ENCODE peak calls at places on chromosomes 5 and 9, in nine cellular contexts. W is endothelial cell of umbilical vein, J is A549, P is foreskin fibroblast, A is activated B cell treated with CpG ODN at 0.5 μM for 24 hours, R is upper lobe of right lung, C is coronary artery, Z is uterus, T is transverse colon. B is an unnamed sample.

GRCh38 chr5:149141224-149141956 is at the start of gene ABLIM3:
- DNase-seq in W (peak), J (peak), P (peak), A (peak), R (peak), C (peak), Z (peak), T (peak), B (peak)

GRCh38 chr9:27162045-27162444 is 53.0 kb downstream of the TEK start:
- DNase-seq in W (peak), J (no peak), P (no peak), A (no peak), R (no peak), C (no peak), Z (no peak), T (no peak), B (peak)

GRCh38 chr5:39794511-39794910 is 369.7 kb upstream of the DAB2 start:
- DNase-seq in W (peak), J (no peak), P (peak), A (no peak), R (no peak), C (no peak), Z (no peak), T (no peak), B (peak)

GRCh38 chr5:10253390-10253789 is 3.3 kb downstream of the CCT5 start:
- DNase-seq in W (no peak), J (no peak), P (no peak), A (no peak), R (no peak), C (no peak), Z (no peak), T (no peak), B (no peak)

GRCh38 chr9:134025606-134026541 is 593 bp downstream of the BRD3OS start:
- DNase-seq in W (peak), J (peak), P (peak), A (peak), R (peak), C (peak), Z (peak), T (peak), B (peak)

GRCh38 chr5:4199036-4199435 is 603.4 kb downstream of the IRX1 start:
- DNase-seq in W (no peak), J (no peak), P (no peak), A (no peak), R (no peak), C (no peak), Z (no peak), T (no peak), B (no peak)

GRCh38 chr5:163397368-163397767 is 40.0 kb upstream of the CCNG1 start:
- DNase-seq in W (no peak), J (no peak), P (no peak), A (no peak), R (no peak), C (no peak), Z (no peak), T (no peak), B (no peak)

GRCh38 chr5:6604946-6605345 is 27.9 kb downstream of the NSUN2 start:
- DNase-seq in W (no peak), J (no peak), P (no peak), A (no peak), R (no peak), C (no peak), Z (no peak), T (no peak), B (no peak)

GRCh38 chr5:69035665-69036064 is 58.1 kb upstream of the SLC30A5 start:
- DNase-seq in W (no peak), J (no peak), P (peak), A (no peak), R (no peak), C (no peak), Z (no peak), T (no peak), B (peak)

GRCh38 chr5:114361724-114362196 is at the start of gene KCNN2:
- DNase-seq in W (peak), J (peak), P (peak), A (no peak), R (peak), C (no peak), Z (peak), T (peak), B (peak)

GRCh38 chr5:114360816-114361723 is 800 bp upstream of the KCNN2 start:
- DNase-seq in W (no peak), J (peak), P (peak), A (no peak), R (peak), C (no peak), Z (peak), T (no peak), B (peak)

GRCh38 chr5:114360362-114360761 is 1.5 kb upstream of the KCNN2 start:
- DNase-seq in W (no peak), J (no peak), P (no peak), A (no peak), R (no peak), C (no peak), Z (no peak), T (no peak), B (no peak)

GRCh38 chr5:114355086-114355830 is 6.6 kb upstream of the KCNN2 start:
- DNase-seq in W (no peak), J (no peak), P (no peak), A (no peak), R (no peak), C (no peak), Z (no peak), T (no peak), B (no peak)

GRCh38 chr5:114358329-114358728 is 3.5 kb upstream of the KCNN2 start:
- DNase-seq in W (peak), J (no peak), P (peak), A (no peak), R (no peak), C (no peak), Z (no peak), T (no peak), B (no peak)
- TF ChIP-seq CTCF in W (peak), J (no peak), P (no peak), A (no peak), R (no peak), C (no peak), Z (no peak), T (no peak), B (peak)

GRCh38 chr5:78062645-78063044 is 231.9 kb downstream of the AP3B1 start:
- DNase-seq in W (no peak), J (no peak), P (no peak), A (no peak), R (no peak), C (no peak), Z (no peak), T (no peak), B (no peak)

GRCh38 chr5:78060421-78060820 is 234.1 kb downstream of the AP3B1 start:
- DNase-seq in W (peak), J (no peak), P (no peak), A (no peak), R (no peak), C (no peak), Z (no peak), T (no peak), B (peak)

GRCh38 chr5:78063495-78063894 is 231.0 kb downstream of the AP3B1 start:
- DNase-seq in W (no peak), J (no peak), P (no peak), A (no peak), R (no peak), C (no peak), Z (no peak), T (no peak), B (no peak)

GRCh38 chr5:78065073-78065472 is 229.4 kb downstream of the AP3B1 start:
- DNase-seq in W (no peak), J (no peak), P (no peak), A (no peak), R (no peak), C (no peak), Z (no peak), T (no peak), B (no peak)

DNA sequence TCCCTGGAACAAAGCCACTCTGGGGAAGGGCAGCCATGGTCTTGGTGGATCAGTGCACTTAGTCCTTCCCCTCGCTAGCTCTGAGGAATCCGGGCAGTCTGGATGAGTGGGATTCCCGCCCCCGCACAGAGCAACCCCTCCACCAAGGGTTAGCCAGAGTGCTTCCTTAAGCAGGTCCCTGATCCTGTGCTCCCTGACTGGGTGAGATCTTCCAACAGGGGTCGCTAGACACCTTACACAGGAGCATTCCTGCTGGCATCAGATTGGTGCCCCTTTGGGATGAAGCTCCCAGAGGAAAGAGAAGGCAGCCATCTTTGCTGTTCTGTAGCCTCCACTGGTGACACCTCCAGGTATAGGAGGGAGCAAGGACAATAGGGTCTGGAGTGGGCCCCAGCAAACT is 228.8 kb downstream of the AP3B1 start:
- DNase-seq in W (no peak), J (no peak), P (no peak), A (no peak), R (no peak), C (no peak), Z (no peak), T (no peak), B (no peak)
- TF ChIP-seq CTCF in W (no peak), J (no peak), P (no peak), A (no peak), R (no peak), C (no peak), Z (no peak), T (no peak), B (no peak)

GRCh38 chr9:136322756-136323330 is 4.5 kb upstream of the GPSM1 start:
- DNase-seq in W (no peak), J (no peak), P (no peak), A (no peak), R (no peak), C (no peak), Z (no peak), T (no peak), B (no peak)
- TF ChIP-seq CTCF in W (no peak), J (no peak), P (no peak), A (no peak), R (no peak), C (no peak), Z (no peak), T (no peak), B (no peak)

GRCh38 chr5:56066931-56067450 is 72.2 kb upstream of the IL6ST start:
- DNase-seq in W (no peak), J (no peak), P (no peak), A (no peak), R (no peak), C (no peak), Z (no peak), T (no peak), B (no peak)
- TF ChIP-seq CTCF in W (no peak), J (no peak), P (no peak), A (no peak), R (no peak), C (no peak), Z (no peak), T (no peak), B (no peak)

DNA sequence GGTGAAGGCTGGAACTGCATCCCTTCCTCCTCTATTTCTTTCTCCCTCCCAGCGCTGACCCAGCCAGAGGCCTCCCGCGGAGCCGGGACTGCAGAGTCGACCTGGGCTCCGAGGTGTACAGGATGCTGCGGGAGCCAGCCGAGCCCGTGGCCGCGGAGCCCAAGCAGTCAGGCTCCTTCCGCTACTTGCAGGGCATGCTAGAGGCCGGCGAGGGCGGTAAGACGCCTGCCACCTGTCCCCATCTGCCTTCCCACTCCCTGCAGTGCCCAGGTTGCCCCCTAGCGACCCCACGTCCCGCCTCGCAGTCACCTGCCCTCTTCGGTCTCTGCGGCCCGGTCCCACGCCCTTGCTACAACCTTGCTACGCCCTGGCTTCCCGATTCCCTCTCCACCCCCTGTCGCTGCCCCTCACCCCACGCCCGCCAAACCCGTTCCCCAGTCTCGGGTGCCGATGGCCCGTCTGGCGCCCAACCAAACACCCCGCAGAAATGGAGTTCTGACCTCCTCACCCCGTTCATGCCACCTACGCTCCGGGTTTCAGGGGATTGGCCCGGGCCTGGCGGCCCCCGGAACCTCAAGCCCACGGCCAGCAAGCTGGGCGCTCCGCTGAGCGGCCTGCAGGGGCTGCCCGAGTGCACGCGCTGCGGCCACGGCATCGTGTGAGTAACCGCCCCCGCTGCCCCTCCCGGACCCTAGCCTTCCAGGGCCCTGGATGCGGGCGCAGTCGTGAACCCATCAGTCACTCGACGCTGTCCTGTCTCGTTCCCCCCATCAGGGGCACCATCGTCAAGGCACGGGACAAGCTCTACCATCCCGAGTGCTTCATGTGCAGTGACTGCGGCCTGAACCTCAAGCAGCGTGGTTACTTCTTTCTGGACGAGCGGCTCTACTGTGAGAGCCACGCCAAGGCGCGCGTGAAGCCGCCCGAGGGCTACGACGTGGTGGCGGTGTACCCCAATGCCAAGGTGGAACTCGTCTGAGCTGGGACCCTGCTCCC is 14.1 kb downstream of the PDLIM4 start:
- DNase-seq in W (no peak), J (no peak), P (no peak), A (no peak), R (no peak), C (peak), Z (no peak), T (no peak), B (no peak)
- TF ChIP-seq CTCF in W (no peak), J (no peak), P (no peak), A (no peak), R (no peak), C (no peak), Z (no peak), T (no peak), B (no peak)

GRCh38 chr9:29830815-29831214 is 2257.5 kb upstream of the C9orf72 start:
- DNase-seq in W (no peak), J (peak), P (no peak), A (no peak), R (no peak), C (no peak), Z (no peak), T (peak), B (peak)
- TF ChIP-seq CTCF in W (no peak), J (peak), P (no peak), A (no peak), R (peak), C (no peak), Z (no peak), T (peak), B (peak)

GRCh38 chr5:103645816-103646215 is 83.2 kb upstream of the NUDT12 start:
- DNase-seq in W (no peak), J (no peak), P (no peak), A (no peak), R (no peak), C (no peak), Z (no peak), T (no peak), B (no peak)

GRCh38 chr5:103646698-103647614 is 84.4 kb upstream of the NUDT12 start:
- DNase-seq in W (no peak), J (no peak), P (no peak), A (no peak), R (no peak), C (no peak), Z (no peak), T (no peak), B (no peak)

DNA sequence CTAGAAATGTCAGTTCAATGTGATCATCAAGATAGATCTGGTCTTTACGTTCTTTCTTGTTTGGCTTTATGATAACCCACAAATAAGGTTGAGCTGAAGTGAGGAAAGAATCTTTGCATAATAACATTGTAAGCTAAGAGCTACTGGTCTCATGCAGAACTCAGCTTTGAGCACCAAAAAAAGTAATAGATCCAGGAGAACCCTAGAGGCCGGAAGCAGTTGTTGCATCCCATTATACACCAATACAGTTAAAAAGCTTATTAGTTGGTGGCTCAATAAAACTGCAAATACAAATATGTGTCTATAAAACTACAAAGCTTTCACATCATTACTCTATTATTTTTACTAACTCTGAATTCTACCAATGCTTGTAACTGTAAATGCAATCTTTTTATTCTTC is 85.5 kb upstream of the NUDT12 start:
- DNase-seq in W (no peak), J (no peak), P (no peak), A (no peak), R (no peak), C (no peak), Z (no peak), T (no peak), B (no peak)
- TF ChIP-seq CTCF in W (no peak), J (no peak), P (no peak), A (no peak), R (no peak), C (no peak), Z (no peak), T (no peak), B (no peak)

GRCh38 chr9:9004844-9005243 is 1205.3 kb upstream of the DMAC1 start:
- DNase-seq in W (no peak), J (no peak), P (peak), A (no peak), R (no peak), C (no peak), Z (no peak), T (no peak), B (no peak)
- TF ChIP-seq CTCF in W (no peak), J (no peak), P (no peak), A (no peak), R (no peak), C (no peak), Z (no peak), T (no peak), B (no peak)

GRCh38 chr9:77161966-77162365 is 15.4 kb upstream of the VPS13A start:
- DNase-seq in W (no peak), J (no peak), P (no peak), A (no peak), R (no peak), C (no peak), Z (no peak), T (no peak), B (peak)
- TF ChIP-seq CTCF in W (no peak), J (no peak), P (no peak), A (no peak), R (no peak), C (no peak), Z (no peak), T (no peak), B (no peak)